ENCODE peak calls at places on chromosomes 7 and 10, in seven cellular contexts. One of them, this sample, is unnamed. For H3K4me1, the result is how much of the 10 kb centered on the place peaks cover.

GRCh38 chr10:12416396-12417090 is 67.2 kb downstream of the CAMK1D start:
- DNase-seq in hepatocyte: no peak
- DNase-seq in GM23248: no peak
- DNase-seq in MM.1S: no peak
- DNase-seq in OCI-LY7: no peak
- DNase-seq in GM23338: no peak
- DNase-seq in HCT116: no peak
- DNase-seq in this sample: no peak

GRCh38 chr10:117987242-117987909 is 59.4 kb downstream of the RAB11FIP2 start:
- DNase-seq in GM23248: peak
- DNase-seq in OCI-LY7: no peak
- DNase-seq in HCT116: no peak
- DNase-seq in GM23338: no peak
- DNase-seq in MM.1S: no peak
- DNase-seq in hepatocyte: no peak
- DNase-seq in this sample: no peak

GRCh38 chr10:24184455-24184854 is 24.5 kb upstream of the KIAA1217 start:
- DNase-seq in MM.1S: no peak
- DNase-seq in hepatocyte: no peak
- DNase-seq in OCI-LY7: no peak
- DNase-seq in HCT116: no peak
- DNase-seq in GM23338: no peak
- DNase-seq in GM23248: no peak
- DNase-seq in this sample: no peak

GRCh38 chr10:98259606-98260319 is 8.2 kb downstream of the LOXL4 start:
- DNase-seq in GM23338: no peak
- DNase-seq in MM.1S: no peak
- DNase-seq in HCT116: no peak
- DNase-seq in GM23248: peak
- DNase-seq in hepatocyte: no peak
- DNase-seq in OCI-LY7: no peak
- DNase-seq in this sample: no peak

GRCh38 chr7:27901028-27901760 is 161.2 kb downstream of the TAX1BP1 start:
- DNase-seq in hepatocyte: no peak
- DNase-seq in GM23248: peak
- DNase-seq in HCT116: no peak
- DNase-seq in OCI-LY7: peak
- DNase-seq in GM23338: no peak
- DNase-seq in MM.1S: peak
- DNase-seq in this sample: no peak

GRCh38 chr7:28077616-28078015 is 103.0 kb downstream of the JAZF1 start:
- DNase-seq in MM.1S: no peak
- DNase-seq in hepatocyte: no peak
- DNase-seq in HCT116: no peak
- DNase-seq in GM23248: no peak
- DNase-seq in OCI-LY7: no peak
- DNase-seq in GM23338: no peak
- DNase-seq in this sample: no peak

GRCh38 chr7:157476654-157477549 is 140.1 kb downstream of the DNAJB6 start:
- DNase-seq in OCI-LY7: no peak
- DNase-seq in HCT116: no peak
- DNase-seq in MM.1S: no peak
- DNase-seq in hepatocyte: no peak
- DNase-seq in GM23248: no peak
- DNase-seq in GM23338: no peak
- DNase-seq in this sample: no peak

GRCh38 chr7:105896407-105896842 is 20.0 kb upstream of the ATXN7L1 start:
- DNase-seq in MM.1S: no peak
- DNase-seq in GM23338: no peak
- DNase-seq in HCT116: no peak
- DNase-seq in OCI-LY7: no peak
- DNase-seq in hepatocyte: peak
- DNase-seq in GM23248: no peak
- DNase-seq in this sample: no peak

GRCh38 chr10:116947838-116948529 is 57.0 kb downstream of the SHTN1 start:
- DNase-seq in hepatocyte: peak
- DNase-seq in GM23248: peak
- DNase-seq in OCI-LY7: no peak
- DNase-seq in GM23338: peak
- DNase-seq in MM.1S: no peak
- DNase-seq in HCT116: peak
- DNase-seq in this sample: no peak

GRCh38 chr10:48187713-48188541 is 86.6 kb downstream of the FRMPD2 start:
- DNase-seq in GM23338: no peak
- DNase-seq in GM23248: no peak
- DNase-seq in OCI-LY7: no peak
- DNase-seq in hepatocyte: peak
- DNase-seq in HCT116: no peak
- DNase-seq in MM.1S: no peak
- DNase-seq in this sample: no peak

GRCh38 chr10:4698075-4698474 is 127.9 kb upstream of the AKR1E2 start:
- DNase-seq in MM.1S: no peak
- DNase-seq in GM23338: no peak
- DNase-seq in hepatocyte: no peak
- DNase-seq in OCI-LY7: no peak
- DNase-seq in HCT116: no peak
- DNase-seq in GM23248: peak
- DNase-seq in this sample: no peak

GRCh38 chr10:96229568-96230030 is 41.8 kb downstream of the BLNK start:
- DNase-seq in MM.1S: peak
- DNase-seq in hepatocyte: peak
- DNase-seq in OCI-LY7: peak
- DNase-seq in GM23338: peak
- DNase-seq in GM23248: peak
- DNase-seq in HCT116: peak
- DNase-seq in this sample: peak

GRCh38 chr7:6271694-6272371 is 591 bp downstream of the CYTH3 start:
- DNase-seq in OCI-LY7: peak
- DNase-seq in HCT116: no peak
- DNase-seq in hepatocyte: peak
- DNase-seq in MM.1S: no peak
- DNase-seq in GM23338: no peak
- DNase-seq in GM23248: peak
- DNase-seq in this sample: no peak

GRCh38 chr10:71262027-71262426 is 49.7 kb downstream of the UNC5B start:
- DNase-seq in hepatocyte: no peak
- DNase-seq in OCI-LY7: no peak
- DNase-seq in HCT116: no peak
- DNase-seq in GM23248: no peak
- DNase-seq in GM23338: no peak
- DNase-seq in MM.1S: no peak
- DNase-seq in this sample: no peak

GRCh38 chr7:41421056-41421455 is 281.8 kb downstream of the INHBA start:
- DNase-seq in OCI-LY7: no peak
- DNase-seq in GM23338: no peak
- DNase-seq in MM.1S: no peak
- DNase-seq in GM23248: no peak
- DNase-seq in HCT116: no peak
- DNase-seq in hepatocyte: no peak
- DNase-seq in this sample: no peak

GRCh38 chr10:110643670-110644597 is at the start of gene RBM20:
- DNase-seq in hepatocyte: peak
- DNase-seq in GM23338: peak
- DNase-seq in HCT116: no peak
- DNase-seq in MM.1S: no peak
- DNase-seq in OCI-LY7: no peak
- DNase-seq in GM23248: peak
- DNase-seq in this sample: peak

GRCh38 chr10:131166486-131166885 is 145.0 kb downstream of the TCERG1L start:
- DNase-seq in HCT116: no peak
- DNase-seq in hepatocyte: no peak
- DNase-seq in GM23338: no peak
- DNase-seq in GM23248: no peak
- DNase-seq in OCI-LY7: no peak
- DNase-seq in MM.1S: no peak
- DNase-seq in this sample: no peak

GRCh38 chr7:143289421-143289820 is 1.3 kb downstream of the CASP2 start:
- DNase-seq in GM23338: no peak
- DNase-seq in MM.1S: no peak
- DNase-seq in hepatocyte: no peak
- DNase-seq in GM23248: peak
- DNase-seq in OCI-LY7: peak
- DNase-seq in HCT116: no peak
- DNase-seq in this sample: no peak

GRCh38 chr7:43582503-43583423 is at the start of gene STK17A:
- DNase-seq in HCT116: peak
- DNase-seq in MM.1S: peak
- DNase-seq in GM23248: peak
- DNase-seq in OCI-LY7: peak
- DNase-seq in GM23338: peak
- DNase-seq in hepatocyte: peak
- DNase-seq in this sample: peak

DNA sequence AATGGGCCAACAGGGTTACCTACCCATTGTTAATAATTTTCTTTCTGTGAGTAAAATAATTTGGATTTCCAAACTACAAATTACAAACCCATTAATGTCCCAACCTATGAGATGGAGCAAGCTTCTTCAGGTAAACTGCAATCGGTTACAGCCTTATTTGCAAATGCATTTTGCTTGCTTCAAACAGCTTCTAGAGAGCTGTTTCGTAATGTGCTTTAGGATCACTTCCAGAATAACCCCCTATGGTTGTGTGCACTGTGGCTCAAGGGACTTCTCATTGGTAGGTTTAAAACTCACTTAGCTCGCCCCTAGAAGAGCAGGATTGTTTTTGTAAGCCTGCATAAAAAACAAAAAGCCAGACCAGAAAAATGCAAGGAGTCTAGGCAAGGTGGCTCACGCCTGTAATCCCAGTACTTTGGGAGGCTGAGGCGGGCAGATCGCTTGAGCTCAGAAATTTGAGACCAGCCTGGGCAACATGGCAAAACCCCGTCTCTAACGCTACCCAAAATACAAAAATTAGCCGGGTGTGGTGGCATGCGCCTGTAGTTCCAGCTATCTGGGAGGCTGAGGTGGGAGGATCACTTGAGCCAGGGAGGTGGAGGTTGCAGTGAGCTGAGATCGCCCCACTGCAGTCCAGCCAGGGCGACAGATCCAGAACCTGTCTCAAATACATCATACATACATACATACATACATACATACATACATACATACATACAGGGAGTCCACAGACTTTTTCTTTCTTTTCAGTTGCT is 3.3 kb upstream of the MAP3K8 start:
- DNase-seq in GM23248: no peak
- DNase-seq in hepatocyte: no peak
- DNase-seq in OCI-LY7: no peak
- DNase-seq in MM.1S: no peak
- DNase-seq in HCT116: no peak
- DNase-seq in GM23338: no peak
- DNase-seq in this sample: no peak
- H3K4me1 ChIP-seq in GM23248: under half
- H3K4me1 ChIP-seq in hepatocyte: under half
- H3K4me1 ChIP-seq in OCI-LY7: under half
- H3K4me1 ChIP-seq in MM.1S: under half
- H3K4me1 ChIP-seq in HCT116: under half
- H3K4me1 ChIP-seq in GM23338: under half
- H3K4me1 ChIP-seq in this sample: under half

DNA sequence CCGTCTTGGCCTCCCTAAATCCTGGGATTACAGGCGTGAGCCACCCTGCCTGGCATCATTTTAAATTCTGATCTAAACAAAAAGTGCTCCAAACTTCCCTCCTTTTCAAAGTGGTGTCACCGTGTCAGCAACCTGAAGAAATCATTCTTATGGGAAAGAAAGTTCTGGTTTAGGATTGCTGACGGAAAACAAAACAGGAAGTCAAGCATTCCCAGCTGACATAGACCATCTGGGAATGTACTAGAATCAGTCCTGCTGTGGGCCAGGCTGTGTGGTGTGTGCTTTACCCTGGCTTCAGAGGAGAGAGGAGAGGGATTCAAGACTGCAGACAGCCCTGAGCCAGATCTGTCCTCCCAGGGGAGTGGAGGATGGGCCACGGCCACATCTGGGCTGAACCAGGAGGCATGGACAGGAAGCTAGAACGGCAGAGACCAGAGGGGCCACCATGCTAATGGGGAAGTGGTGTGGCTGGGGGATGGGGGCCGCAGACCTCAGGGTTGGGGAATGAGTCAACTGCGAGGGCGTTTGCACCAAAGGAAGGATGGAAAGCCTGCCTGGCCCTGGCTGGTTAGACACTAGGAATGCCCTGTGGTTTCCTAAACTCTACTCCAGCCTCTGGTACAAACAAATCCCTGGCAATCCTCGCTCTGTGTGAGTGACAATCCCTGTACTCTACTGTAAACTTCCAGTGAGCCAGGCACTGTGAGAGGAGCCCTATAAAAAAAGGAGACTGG is 16.7 kb upstream of the CLIP2 start:
- DNase-seq in OCI-LY7: peak
- DNase-seq in MM.1S: no peak
- DNase-seq in hepatocyte: peak
- DNase-seq in GM23338: peak
- DNase-seq in GM23248: peak
- DNase-seq in HCT116: no peak
- DNase-seq in this sample: no peak
- H3K4me3 ChIP-seq in OCI-LY7: peak
- H3K4me3 ChIP-seq in MM.1S: no peak
- H3K4me3 ChIP-seq in hepatocyte: no peak
- H3K4me3 ChIP-seq in GM23338: no peak
- H3K4me3 ChIP-seq in GM23248: peak
- H3K4me3 ChIP-seq in HCT116: no peak
- H3K4me3 ChIP-seq in this sample: no peak

DNA sequence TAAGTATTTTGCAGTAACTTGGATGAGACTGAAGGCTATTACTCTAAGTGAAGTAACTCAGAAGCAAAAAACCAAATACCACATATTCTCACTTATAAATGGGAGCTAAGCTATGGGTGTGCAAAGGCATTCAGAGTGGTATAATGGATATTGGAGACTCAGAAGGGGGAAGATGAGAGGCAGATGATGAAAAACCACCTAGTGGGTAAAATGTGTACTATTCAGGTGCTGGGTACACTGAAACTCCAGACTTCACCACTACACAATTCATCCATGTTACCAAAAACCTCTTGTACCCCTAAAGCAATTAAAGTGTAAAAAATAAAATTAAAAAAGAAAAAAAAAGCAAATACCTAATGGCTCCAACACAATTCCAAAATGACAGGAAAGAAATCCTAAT is 351.7 kb downstream of the NXPH1 start:
- DNase-seq in OCI-LY7: no peak
- DNase-seq in hepatocyte: no peak
- DNase-seq in GM23248: no peak
- DNase-seq in MM.1S: no peak
- DNase-seq in HCT116: no peak
- DNase-seq in GM23338: no peak
- DNase-seq in this sample: no peak
- TF ChIP-seq EZH2phosphoT487 in OCI-LY7: no peak
- TF ChIP-seq EZH2phosphoT487 in hepatocyte: no peak
- TF ChIP-seq EZH2phosphoT487 in GM23248: no peak
- TF ChIP-seq EZH2phosphoT487 in MM.1S: no peak
- TF ChIP-seq EZH2phosphoT487 in HCT116: no peak
- TF ChIP-seq EZH2phosphoT487 in GM23338: no peak
- TF ChIP-seq EZH2phosphoT487 in this sample: no peak

DNA sequence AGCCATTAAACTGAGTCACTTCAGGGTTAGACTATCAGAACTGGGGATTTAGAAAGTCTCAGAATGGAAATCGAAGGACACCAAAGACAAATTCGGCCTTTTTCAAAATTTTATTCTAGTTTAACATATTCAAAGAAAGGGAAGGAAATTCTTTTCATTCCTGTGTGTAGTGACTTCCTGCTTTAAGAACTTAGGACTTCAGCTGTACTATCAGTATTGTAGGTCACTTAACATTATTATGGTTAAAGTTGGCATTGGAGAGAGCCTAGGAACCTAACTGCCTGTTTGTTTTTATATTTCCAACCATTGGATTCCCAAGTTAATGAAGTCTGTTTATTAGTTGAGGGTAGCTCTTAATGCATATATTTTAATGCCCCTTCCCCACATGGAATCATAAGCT is 63.7 kb downstream of the PTEN start:
- DNase-seq in OCI-LY7: no peak
- DNase-seq in GM23338: no peak
- DNase-seq in GM23248: peak
- DNase-seq in hepatocyte: no peak
- DNase-seq in HCT116: no peak
- DNase-seq in MM.1S: no peak
- DNase-seq in this sample: no peak
- H3K4me1 ChIP-seq in OCI-LY7: under half
- H3K4me1 ChIP-seq in GM23338: half or more
- H3K4me1 ChIP-seq in GM23248: half or more
- H3K4me1 ChIP-seq in hepatocyte: under half
- H3K4me1 ChIP-seq in HCT116: under half
- H3K4me1 ChIP-seq in MM.1S: under half
- H3K4me1 ChIP-seq in this sample: under half